ENCODE peak calls at places on chromosome 4, in eight cellular contexts. F is A549, S is lower lobe of right lung, A is SJSA1, V is gastrocnemius medialis, H is pancreas, C is foreskin fibroblast, U is stomach. E is an unnamed sample.

GRCh38 chr4:43757147-43757546 is 691.5 kb downstream of the KCTD8 start:
- DNase-seq in S (no peak), H (peak), V (no peak), A (no peak), C (no peak), F (no peak), U (peak), E (no peak)

GRCh38 chr4:8113611-8114343 is 44.8 kb downstream of the ABLIM2 start:
- DNase-seq in U (no peak), C (no peak), V (peak), F (no peak), S (no peak), A (no peak), H (no peak), E (no peak)

GRCh38 chr4:63528592-63528991 is 880.7 kb downstream of the TECRL start:
- DNase-seq in C (no peak), A (no peak), S (no peak), F (no peak), H (no peak), U (no peak), V (no peak), E (no peak)

GRCh38 chr4:53932784-53933183 is 131.6 kb downstream of the CHIC2 start:
- DNase-seq in H (no peak), F (no peak), A (no peak), V (no peak), C (peak), U (no peak), S (no peak), E (peak)

GRCh38 chr4:138736362-138736761 is 279.2 kb upstream of the NOCT start:
- DNase-seq in A (peak), H (no peak), U (no peak), V (no peak), S (no peak), F (no peak), C (peak), E (no peak)

GRCh38 chr4:70158576-70158975 is 4.5 kb downstream of the PRR27 start:
- DNase-seq in H (peak), U (peak), V (no peak), F (no peak), C (no peak), S (peak), A (no peak), E (no peak)

GRCh38 chr4:183471960-183472708 is 27.7 kb downstream of the CDKN2AIP start:
- DNase-seq in C (peak), F (peak), V (peak), A (peak), S (peak), U (peak), H (peak), E (peak)

GRCh38 chr4:77235289-77235854 is 78.4 kb downstream of the CCNG2 start:
- DNase-seq in H (no peak), F (no peak), S (no peak), U (no peak), C (no peak), A (no peak), V (no peak), E (no peak)

GRCh38 chr4:165583341-165583740 is 204.5 kb downstream of the CPE start:
- DNase-seq in A (no peak), C (no peak), F (no peak), V (no peak), U (no peak), S (no peak), H (no peak), E (no peak)

GRCh38 chr4:9409793-9410192 is 34.4 kb upstream of the DEFB131A start:
- DNase-seq in U (no peak), F (no peak), H (no peak), V (no peak), C (no peak), S (no peak), A (no peak), E (no peak)

GRCh38 chr4:104516884-104517283 is 22.2 kb upstream of the CXXC4 start:
- DNase-seq in A (no peak), U (no peak), F (no peak), S (no peak), H (no peak), C (no peak), V (no peak), E (no peak)

GRCh38 chr4:185470503-185471195 is 884 bp downstream of the CCDC110 start:
- DNase-seq in V (peak), F (peak), A (peak), U (peak), S (peak), C (peak), H (peak), E (peak)
- H3K4me3 ChIP-seq in V (peak), F (peak), A (peak), U (peak), S (peak), C (peak), H (peak), E (peak)

DNA sequence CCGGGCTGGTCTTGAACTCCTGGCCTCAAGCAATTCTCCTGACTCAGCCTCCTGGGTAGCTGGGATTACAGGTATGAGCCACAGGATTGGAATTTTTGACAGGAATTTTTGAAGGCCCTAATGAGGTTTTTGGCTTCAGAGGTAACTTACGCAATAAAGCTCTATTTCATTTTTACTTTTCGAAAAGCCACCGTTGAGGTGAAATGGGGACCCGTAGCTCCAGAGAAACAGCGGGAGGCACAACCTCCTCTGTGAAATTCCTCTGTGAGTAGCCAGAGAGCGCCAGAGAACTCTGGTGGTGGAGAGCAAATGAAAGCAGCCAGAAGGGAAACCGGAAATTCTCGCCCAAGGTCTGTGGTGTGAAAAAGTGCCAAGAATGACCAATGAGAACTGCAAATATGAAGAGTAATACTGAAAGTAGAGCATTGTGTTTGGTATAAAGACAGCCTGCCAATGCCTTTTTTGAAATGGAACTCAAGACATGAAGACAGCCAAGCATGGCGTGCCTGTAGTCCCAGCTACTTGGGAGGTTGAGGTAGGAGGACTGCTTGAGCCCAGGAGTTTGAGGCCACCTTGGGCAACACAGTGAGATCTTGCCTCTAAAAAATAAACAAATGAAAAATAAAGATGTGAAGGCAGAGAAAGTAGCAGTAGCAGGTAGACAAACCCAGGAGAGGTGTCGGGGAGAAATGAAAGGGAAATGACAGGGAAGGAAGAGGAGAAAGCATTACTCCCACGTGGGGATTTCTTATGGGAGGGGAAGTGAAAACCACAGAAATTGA is 33.0 kb upstream of the TMEM131L start:
- DNase-seq in S (peak), U (peak), V (peak), H (peak), A (peak), C (peak), F (peak), E (peak)
- H3K4me3 ChIP-seq in S (peak), U (peak), V (peak), H (no peak), A (no peak), C (no peak), F (no peak), E (no peak)

GRCh38 chr4:2417765-2418651 is at the start of gene ZFYVE28:
- DNase-seq in H (peak), V (no peak), F (peak), C (peak), U (no peak), A (peak), S (peak), E (peak)
- H3K4me3 ChIP-seq in H (peak), V (peak), F (peak), C (peak), U (peak), A (peak), S (peak), E (peak)

GRCh38 chr4:140162596-140162995 is 8.6 kb upstream of the MAML3 start:
- DNase-seq in U (no peak), F (no peak), C (no peak), A (no peak), S (no peak), V (no peak), H (no peak), E (no peak)
- H3K4me3 ChIP-seq in U (no peak), F (no peak), C (no peak), A (no peak), S (no peak), V (no peak), H (no peak), E (no peak)

DNA sequence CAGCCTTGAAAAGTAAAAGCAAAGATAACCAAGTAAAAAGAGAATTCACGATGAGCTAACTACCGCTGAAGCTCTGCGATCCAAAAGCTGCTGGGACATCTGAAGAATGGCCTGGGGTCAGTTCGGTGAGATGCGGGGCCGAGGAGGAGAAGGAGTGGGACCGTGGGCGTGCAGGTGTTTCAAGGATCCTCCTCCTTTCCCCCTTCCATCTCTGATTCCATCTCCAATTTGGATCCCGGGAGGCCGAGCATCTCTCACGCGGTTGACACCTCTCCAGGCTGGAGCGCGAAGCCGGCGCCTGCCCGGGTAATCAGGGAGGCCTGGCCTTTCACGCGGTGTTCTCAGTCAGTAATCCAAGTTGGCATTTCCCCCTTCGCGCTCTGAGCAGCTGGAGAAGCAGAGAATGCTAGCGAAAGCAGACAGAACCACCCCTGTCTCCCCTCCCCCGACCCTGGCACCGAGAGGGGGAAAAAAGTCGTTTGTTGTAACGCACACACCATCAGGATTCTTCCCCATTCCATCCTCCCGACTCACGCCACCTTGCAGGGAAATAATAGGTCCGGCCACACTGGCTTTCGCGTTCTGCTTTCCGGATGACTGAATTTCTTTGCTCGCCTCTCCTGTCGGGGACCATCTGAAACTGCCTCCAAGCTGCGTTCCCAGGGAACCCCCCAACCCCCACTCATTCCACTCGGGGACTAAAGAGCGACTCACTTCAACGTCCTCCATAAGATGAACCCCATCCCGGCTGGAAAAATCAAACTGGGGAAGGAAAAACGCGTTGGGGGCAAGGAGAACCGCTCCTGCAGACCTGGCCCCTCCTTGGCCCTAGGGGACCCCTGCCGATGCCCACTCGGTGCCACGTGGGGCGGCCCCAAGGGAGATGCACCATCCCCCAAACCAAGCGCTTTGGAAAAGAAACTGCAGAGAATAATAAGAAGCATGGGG is 6.5 kb downstream of the NEUROG2 start:
- DNase-seq in C (peak), H (no peak), V (no peak), U (no peak), S (no peak), F (no peak), A (no peak), E (no peak)
- H3K4me3 ChIP-seq in C (peak), H (no peak), V (peak), U (peak), S (no peak), F (peak), A (no peak), E (no peak)

GRCh38 chr4:32140636-32141035 is 1420.5 kb downstream of the PCDH7 start:
- DNase-seq in C (peak), A (peak), U (no peak), H (no peak), F (peak), V (no peak), S (no peak), E (no peak)
- H3K4me3 ChIP-seq in C (no peak), A (no peak), U (no peak), H (no peak), F (no peak), V (no peak), S (no peak), E (no peak)

GRCh38 chr4:173518419-173519102 is 11.5 kb downstream of the HAND2 start:
- DNase-seq in U (no peak), S (no peak), V (no peak), F (no peak), H (no peak), A (no peak), C (no peak), E (no peak)
- H3K4me3 ChIP-seq in U (peak), S (no peak), V (no peak), F (no peak), H (no peak), A (no peak), C (no peak), E (no peak)

GRCh38 chr4:22014222-22014741 is 65.7 kb upstream of the KCNIP4 start:
- DNase-seq in C (no peak), V (no peak), S (no peak), H (no peak), F (no peak), A (no peak), U (no peak), E (no peak)
- H3K4me3 ChIP-seq in C (no peak), V (no peak), S (no peak), H (no peak), F (no peak), A (no peak), U (no peak), E (no peak)

DNA sequence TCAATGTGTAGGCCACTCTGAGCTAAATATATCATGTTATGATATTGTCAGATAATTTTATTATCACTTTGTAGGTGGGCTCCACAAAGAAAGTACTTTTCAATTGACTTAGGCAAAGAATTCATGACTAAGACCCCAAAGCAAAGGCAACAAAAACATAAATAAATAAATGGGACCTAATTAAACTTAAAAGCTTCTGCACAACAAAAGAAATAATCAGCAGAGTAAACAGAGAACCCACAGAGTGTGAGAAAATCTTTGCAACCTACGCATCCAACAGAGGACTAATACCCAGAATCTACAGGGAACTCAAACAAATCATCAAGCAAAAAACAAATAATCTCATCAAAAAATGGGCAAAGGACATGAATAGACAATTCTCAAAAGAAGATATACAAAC is 15.2 kb upstream of the PDLIM5 start:
- DNase-seq in V (no peak), C (no peak), U (no peak), S (no peak), A (peak), F (no peak), H (no peak), E (no peak)
- H3K4me3 ChIP-seq in V (no peak), C (no peak), U (no peak), S (no peak), A (no peak), F (no peak), H (no peak), E (no peak)

DNA sequence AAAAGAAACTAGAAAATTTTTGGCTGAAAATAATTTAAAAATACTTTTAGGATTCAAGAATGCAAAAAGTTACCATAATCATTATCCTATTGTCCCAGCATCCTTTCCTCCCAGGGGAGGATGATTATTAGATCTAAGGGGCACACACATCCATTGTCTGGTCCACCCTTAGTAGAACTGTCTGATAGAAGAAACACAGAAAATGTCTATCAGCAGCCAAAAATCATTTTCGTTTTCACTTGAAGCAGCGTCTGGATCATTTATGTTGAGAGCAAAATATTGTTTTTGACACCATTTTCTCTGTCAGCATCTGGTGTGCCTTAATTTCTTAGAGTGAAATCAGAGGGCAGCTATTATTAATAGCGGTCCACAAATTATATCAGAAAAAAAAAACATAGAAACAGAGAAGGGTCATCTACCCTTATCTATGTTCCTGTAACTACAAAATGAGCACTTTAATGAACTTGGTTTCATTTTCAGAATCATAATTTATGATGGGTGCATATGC is 446.3 kb downstream of the TRAM1L1 start:
- DNase-seq in C (no peak), A (no peak), H (no peak), S (no peak), F (no peak), U (no peak), V (no peak), E (no peak)
- H3K4me3 ChIP-seq in C (no peak), A (no peak), H (no peak), S (no peak), F (no peak), U (no peak), V (no peak), E (no peak)